ENCODE peak calls at places on chromosomes 12 and 14, in eight cellular contexts. R is endodermal cell; K is K562; M is right lobe of liver; A is OCI-LY7; T is PC-9; W is CD8-positive, alpha-beta T cell; Q is H1. Z is an unnamed sample. For H3K9me3 and H3K4me1, the result is how much of the 10 kb centered on the place peaks cover.

GRCh38 chr14:64303471-64303917 is 9.3 kb upstream of the ESR2 start:
- DNase-seq in M (no peak), A (peak), W (no peak), T (peak), R (peak), K (peak), Q (no peak), Z (peak)

GRCh38 chr12:124764870-124765570 is 98.6 kb downstream of the SCARB1 start:
- DNase-seq in Q (no peak), R (no peak), A (no peak), M (no peak), T (no peak), W (no peak), K (no peak), Z (no peak)

GRCh38 chr14:99350751-99351150 is 78.8 kb upstream of the BCL11B start:
- DNase-seq in T (no peak), R (no peak), Q (no peak), K (no peak), M (no peak), A (no peak), W (no peak), Z (no peak)

GRCh38 chr14:99036594-99037293 is 235.3 kb downstream of the BCL11B start:
- DNase-seq in W (no peak), A (no peak), K (no peak), T (no peak), M (no peak), R (peak), Q (no peak), Z (no peak)

GRCh38 chr14:94671870-94672444 is 59.8 kb downstream of the SERPINA3 start:
- DNase-seq in M (no peak), Q (no peak), R (peak), A (no peak), T (no peak), K (no peak), W (no peak), Z (peak)

GRCh38 chr12:23640754-23641153 is 308.7 kb downstream of the SOX5 start:
- DNase-seq in Q (no peak), M (no peak), A (no peak), T (no peak), K (no peak), W (no peak), R (peak), Z (no peak)

GRCh38 chr12:6020930-6021329 is 75.9 kb upstream of the ANO2 start:
- DNase-seq in K (no peak), A (no peak), Q (no peak), T (no peak), R (no peak), W (no peak), M (no peak), Z (no peak)

GRCh38 chr12:126248871-126249403 is 1183.7 kb downstream of the AACS start:
- DNase-seq in M (no peak), R (no peak), W (no peak), K (no peak), Q (no peak), T (no peak), A (no peak), Z (no peak)

GRCh38 chr14:34971801-34972200 is 11.0 kb upstream of the SRP54 start:
- DNase-seq in K (no peak), A (no peak), W (no peak), Q (no peak), M (no peak), R (no peak), T (no peak), Z (no peak)

GRCh38 chr14:69107407-69108003 is 45.4 kb downstream of the DCAF5 start:
- DNase-seq in A (peak), Q (no peak), R (peak), W (peak), K (peak), T (peak), M (no peak), Z (peak)

GRCh38 chr14:78606111-78606510 is 435.9 kb downstream of the NRXN3 start:
- DNase-seq in W (no peak), M (no peak), T (no peak), K (no peak), R (no peak), Q (no peak), A (no peak), Z (peak)

GRCh38 chr14:102055181-102055901 is 31.5 kb downstream of the HSP90AA1 start:
- DNase-seq in R (peak), T (peak), A (no peak), W (no peak), K (no peak), Q (peak), M (no peak), Z (peak)

GRCh38 chr12:109535231-109535862 is 38.0 kb downstream of the MMAB start:
- DNase-seq in T (no peak), M (peak), W (no peak), A (no peak), K (no peak), R (no peak), Q (no peak), Z (no peak)

GRCh38 chr12:21823581-21823980 is 49.1 kb upstream of the KCNJ8 start:
- DNase-seq in K (no peak), R (no peak), M (peak), A (no peak), Q (peak), W (no peak), T (no peak), Z (no peak)

GRCh38 chr12:6377667-6377994 is 2.3 kb upstream of the SCNN1A start:
- DNase-seq in R (peak), T (peak), K (no peak), W (no peak), M (peak), A (no peak), Q (no peak), Z (no peak)

GRCh38 chr12:34302131-34302885 is 280.0 kb downstream of the ALG10 start:
- DNase-seq in R (no peak), M (peak), T (no peak), K (no peak), W (no peak), A (no peak), Q (no peak), Z (no peak)

GRCh38 chr12:5546616-5547015 is 114.7 kb downstream of the NTF3 start:
- DNase-seq in Q (no peak), T (no peak), M (no peak), W (no peak), A (no peak), K (no peak), R (peak), Z (no peak)

GRCh38 chr14:61335049-61335448 is 13.7 kb downstream of the PRKCH start:
- DNase-seq in W (no peak), A (no peak), Q (no peak), M (no peak), R (no peak), K (no peak), T (no peak), Z (no peak)
- TF ChIP-seq CTCF in W (no peak), A (no peak), Q (no peak), M (no peak), R (no peak), K (no peak), T (no peak), Z (no peak)

DNA sequence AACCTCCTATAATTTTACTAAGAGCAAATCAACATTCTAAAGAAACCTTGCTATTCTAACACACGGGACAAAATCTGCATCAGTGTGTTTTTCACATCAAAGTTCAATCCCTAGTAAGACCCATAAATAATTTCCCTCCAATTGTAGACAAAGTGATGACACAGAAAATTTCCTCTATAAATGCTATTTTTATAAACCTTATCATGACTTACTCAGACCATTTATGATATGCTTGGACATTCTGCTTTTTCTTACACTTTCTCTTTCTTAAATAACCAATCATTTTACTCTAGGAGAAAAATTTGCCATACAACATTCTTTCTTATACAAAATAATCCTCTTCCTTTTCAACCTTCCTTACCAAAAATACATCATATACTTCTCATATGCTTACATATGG is 67.0 kb downstream of the SDR9C7 start:
- DNase-seq in W (no peak), A (peak), T (no peak), Q (no peak), R (no peak), M (no peak), K (no peak), Z (no peak)
- H3K9me3 ChIP-seq in W (under half), A (half or more), T (under half), Q (under half), R (half or more), M (under half), K (under half), Z (under half)

DNA sequence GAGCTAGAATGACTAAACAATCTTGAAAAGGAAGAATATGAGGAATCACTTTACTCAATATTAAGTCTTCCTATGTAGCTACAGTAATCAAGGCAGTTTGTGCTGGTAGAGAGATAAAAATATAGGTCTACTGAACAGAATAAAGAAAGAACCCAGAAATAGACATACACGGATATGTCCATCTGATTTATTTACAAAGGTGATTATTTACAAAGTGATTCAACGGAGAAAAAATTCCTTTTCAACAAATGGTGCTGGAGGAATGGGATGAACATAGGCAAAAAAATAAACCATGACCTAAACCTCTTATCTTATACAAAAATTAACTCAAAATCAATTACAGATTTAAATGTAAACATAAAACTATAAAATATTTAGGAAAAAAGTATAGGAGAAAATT is 36.6 kb downstream of the TAOK3 start:
- DNase-seq in R (no peak), A (no peak), K (no peak), M (no peak), T (no peak), Q (no peak), W (no peak), Z (no peak)
- H3K4me1 ChIP-seq in R (under half), A (under half), K (under half), M (under half), T (under half), Q (under half), W (under half), Z (under half)

GRCh38 chr12:90909069-90909676 is 45.8 kb downstream of the CCER1 start:
- DNase-seq in A (peak), Q (peak), K (no peak), T (peak), R (peak), M (no peak), W (no peak), Z (peak)
- TF ChIP-seq CTCF in A (peak), Q (peak), K (peak), T (peak), R (peak), M (peak), W (no peak), Z (peak)

GRCh38 chr14:26125039-26125438 is 472.8 kb downstream of the NOVA1 start:
- DNase-seq in T (no peak), W (no peak), M (no peak), K (no peak), R (no peak), Q (no peak), A (no peak), Z (no peak)
- H3K9me3 ChIP-seq in T (under half), W (under half), M (under half), K (under half), R (under half), Q (under half), A (under half), Z (under half)

GRCh38 chr12:52166672-52167071 is 25.1 kb downstream of the KRT80 start:
- DNase-seq in T (no peak), K (no peak), W (no peak), Q (no peak), R (no peak), A (no peak), M (no peak), Z (no peak)
- H3K4me1 ChIP-seq in T (under half), K (under half), W (under half), Q (under half), R (under half), A (under half), M (under half), Z (under half)

GRCh38 chr14:103204852-103205540 is 81.7 kb downstream of the TNFAIP2 start:
- DNase-seq in Q (no peak), W (no peak), R (no peak), K (peak), A (peak), M (no peak), T (no peak), Z (no peak)
- TF ChIP-seq CTCF in Q (no peak), W (no peak), R (no peak), K (no peak), A (no peak), M (no peak), T (no peak), Z (no peak)

GRCh38 chr12:133108150-133108549 is 21.9 kb downstream of the ZNF891 start:
- DNase-seq in A (no peak), Q (no peak), M (no peak), W (no peak), K (no peak), T (no peak), R (no peak), Z (no peak)
- H3K9me3 ChIP-seq in A (half or more), Q (half or more), M (half or more), W (half or more), K (under half), T (half or more), R (half or more), Z (under half)

GRCh38 chr14:59337151-59337611 is 128.0 kb downstream of the GPR135 start:
- DNase-seq in A (no peak), T (no peak), M (no peak), Q (no peak), W (no peak), R (no peak), K (no peak), Z (no peak)
- H3K4me1 ChIP-seq in A (under half), T (under half), M (under half), Q (under half), W (under half), R (under half), K (under half), Z (half or more)